ENCODE peak calls at places on chromosomes 5 and 9, in nine cellular contexts. V is stimulated activated naive CD8-positive, alpha-beta T cell treated with anti-CD3 and anti-CD28 coated beads, Interleukin-15, Interleukin-2, amounts not matched to agents 100 U/mL and 50 U/mL, for 24 hours; M is activated T-cell treated with anti-CD3 and anti-CD28 coated beads, Interleukin-2, amount 50 U/mL, for 4 hours; L is aorta; K is left lung; B is K562; Z is body of pancreas; N is activated naive CD8-positive, alpha-beta T cell treated with anti-CD3 and anti-CD28 coated beads, Interleukin-2, amount 10 ng/mL, durations not matched to agents 7 days and 5 days; A is Panc1. T is an unnamed sample.

GRCh38 chr9:93911136-93911745 is 43.9 kb downstream of the BARX1 start:
- ATAC-seq in V (no peak), M (no peak), L (no peak), K (no peak), B (no peak), Z (no peak), N (no peak), A (no peak), T (peak; percentile 8)

GRCh38 chr9:4420351-4420750 is 69.9 kb upstream of the SLC1A1 start:
- ATAC-seq in V (no peak), M (no peak), L (no peak), K (no peak), B (no peak), Z (no peak), N (no peak), A (no peak), T (no peak)

GRCh38 chr5:52328220-52328619 is 459.5 kb upstream of the ITGA1 start:
- ATAC-seq in V (no peak), M (no peak), L (no peak), K (no peak), B (no peak), Z (no peak), N (no peak), A (no peak), T (no peak)

GRCh38 chr5:43193952-43194321 is 1.9 kb downstream of the NIM1K start:
- ATAC-seq in V (no peak), M (no peak), L (no peak), K (no peak), B (peak; percentile 39), Z (no peak), N (no peak), A (no peak), T (no peak)

GRCh38 chr5:159040181-159040580 is 59.5 kb downstream of the EBF1 start:
- ATAC-seq in V (no peak), M (no peak), L (no peak), K (no peak), B (no peak), Z (no peak), N (no peak), A (no peak), T (no peak)

GRCh38 chr5:80168388-80169028 is 87.3 kb downstream of the SERINC5 start:
- ATAC-seq in V (peak; percentile 69), M (no peak), L (no peak), K (peak; percentile 21), B (no peak), Z (no peak), N (no peak), A (no peak), T (no peak)

GRCh38 chr5:123605822-123606221 is 93.8 kb downstream of the CSNK1G3 start:
- ATAC-seq in V (no peak), M (no peak), L (no peak), K (no peak), B (no peak), Z (no peak), N (no peak), A (no peak), T (no peak)

GRCh38 chr5:143618146-143618545 is 193.8 kb upstream of the HMHB1 start:
- ATAC-seq in V (no peak), M (no peak), L (no peak), K (no peak), B (no peak), Z (no peak), N (no peak), A (no peak), T (no peak)

GRCh38 chr9:121217609-121218292 is 16.1 kb upstream of the RAB14 start:
- ATAC-seq in V (peak; percentile 76), M (no peak), L (no peak), K (no peak), B (peak; percentile 62), Z (no peak), N (no peak), A (no peak), T (no peak)

GRCh38 chr9:21810881-21811280 is 8.4 kb downstream of the MTAP start:
- ATAC-seq in V (no peak), M (no peak), L (no peak), K (no peak), B (no peak), Z (no peak), N (no peak), A (no peak), T (no peak)

GRCh38 chr5:107668933-107669542 is 1.7 kb downstream of the EFNA5 start:
- ATAC-seq in V (no peak), M (no peak), L (no peak), K (no peak), B (no peak), Z (no peak), N (no peak), A (peak; percentile 2), T (no peak)

GRCh38 chr5:90881626-90882150 is 323.1 kb downstream of the ADGRV1 start:
- ATAC-seq in V (no peak), M (no peak), L (no peak), K (no peak), B (no peak), Z (no peak), N (no peak), A (no peak), T (no peak)

GRCh38 chr5:55101556-55102276 is 730 bp upstream of the GZMA start:
- ATAC-seq in V (peak; percentile 84), M (peak; percentile 65), L (no peak), K (no peak), B (no peak), Z (no peak), N (peak; percentile 69), A (no peak), T (no peak)

GRCh38 chr9:134526798-134527492 is 114.7 kb upstream of the COL5A1 start:
- ATAC-seq in V (no peak), M (no peak), L (peak; percentile 58), K (peak; percentile 34), B (no peak), Z (peak; percentile 35), N (no peak), A (no peak), T (peak; percentile 46)

GRCh38 chr5:139363937-139364336 is 19.2 kb downstream of the SLC23A1 start:
- ATAC-seq in V (peak; percentile 43), M (peak; percentile 25), L (no peak), K (no peak), B (no peak), Z (no peak), N (no peak), A (no peak), T (no peak)

GRCh38 chr9:77307166-77307565 is 129.8 kb downstream of the VPS13A start:
- ATAC-seq in V (no peak), M (no peak), L (no peak), K (no peak), B (no peak), Z (no peak), N (no peak), A (no peak), T (no peak)

GRCh38 chr5:135481387-135481786 is 29.2 kb upstream of the TIFAB start:
- ATAC-seq in V (no peak), M (no peak), L (no peak), K (peak; percentile 47), B (peak; percentile 48), Z (no peak), N (no peak), A (no peak), T (no peak)

GRCh38 chr5:136516617-136517016 is 151.3 kb upstream of the TRPC7 start:
- ATAC-seq in V (no peak), M (no peak), L (no peak), K (no peak), B (no peak), Z (no peak), N (no peak), A (no peak), T (no peak)

GRCh38 chr5:149633671-149634350 is 52.5 kb downstream of the ARHGEF37 start:
- ATAC-seq in V (no peak), M (no peak), L (no peak), K (no peak), B (no peak), Z (no peak), N (no peak), A (no peak), T (no peak)

GRCh38 chr5:34915856-34916192 is 313 bp downstream of the BRIX1 start:
- ATAC-seq in V (no peak), M (peak; percentile 1), L (no peak), K (peak; percentile 14), B (peak; percentile 2), Z (peak; percentile 5), N (no peak), A (peak; percentile 9), T (no peak)

GRCh38 chr9:93336720-93337119 is 114.8 kb upstream of the FAM120A start:
- ATAC-seq in V (no peak), M (no peak), L (no peak), K (no peak), B (no peak), Z (no peak), N (no peak), A (no peak), T (no peak)

GRCh38 chr9:27194401-27195091 is 85.5 kb downstream of the TEK start:
- ATAC-seq in V (peak; percentile 67), M (no peak), L (peak; percentile 73), K (peak; percentile 82), B (no peak), Z (no peak), N (no peak), A (no peak), T (peak; percentile 39)

GRCh38 chr9:123225995-123226394 is 42.4 kb downstream of the STRBP start:
- ATAC-seq in V (peak; percentile 58), M (peak; percentile 55), L (no peak), K (no peak), B (no peak), Z (no peak), N (no peak), A (no peak), T (no peak)

GRCh38 chr5:74367241-74367733 is 273.2 kb downstream of the ENC1 start:
- ATAC-seq in V (no peak), M (no peak), L (peak; percentile 40), K (peak; percentile 16), B (no peak), Z (peak; percentile 21), N (no peak), A (no peak), T (peak; percentile 66)

GRCh38 chr5:139403418-139403786 is 487 bp downstream of the SPATA24 start:
- ATAC-seq in V (no peak), M (no peak), L (peak; percentile 12), K (peak; percentile 1), B (peak; percentile 5), Z (peak; percentile 2), N (no peak), A (peak; percentile 37), T (no peak)

GRCh38 chr5:10876345-10876744 is 115.3 kb upstream of the DAP start:
- ATAC-seq in V (no peak), M (no peak), L (no peak), K (peak; percentile 50), B (no peak), Z (no peak), N (no peak), A (no peak), T (no peak)

GRCh38 chr5:131171276-131171815 is 602 bp downstream of the LYRM7 start:
- ATAC-seq in V (no peak), M (no peak), L (no peak), K (peak; percentile 2), B (peak; percentile 3), Z (no peak), N (no peak), A (no peak), T (no peak)

GRCh38 chr5:1225081-1225480 is at the start of gene SLC6A18:
- ATAC-seq in V (no peak), M (no peak), L (no peak), K (no peak), B (no peak), Z (no peak), N (no peak), A (no peak), T (no peak)

GRCh38 chr9:70559102-70559501 is 144.6 kb upstream of the KLF9 start:
- ATAC-seq in V (no peak), M (no peak), L (no peak), K (no peak), B (no peak), Z (no peak), N (no peak), A (no peak), T (no peak)

GRCh38 chr5:56827043-56827442 is 11.7 kb downstream of the MAP3K1 start:
- ATAC-seq in V (no peak), M (no peak), L (no peak), K (no peak), B (peak; percentile 86), Z (peak; percentile 54), N (peak; percentile 46), A (peak; percentile 88), T (no peak)

GRCh38 chr9:124834586-124834985 is 18.7 kb upstream of the WDR38 start:
- ATAC-seq in V (no peak), M (peak; percentile 35), L (no peak), K (peak; percentile 61), B (no peak), Z (no peak), N (no peak), A (peak; percentile 69), T (peak; percentile 23)

T was measured in gastroesophageal sphincter.